ENCODE peak calls at places on chromosomes 3 and 15, in seven cellular contexts. M, I, X, F, Z, C and U are unnamed samples.

GRCh38 chr15:65533057-65533752 is 2.9 kb downstream of the HACD3 start:
- DNase-seq in M (no peak), I (no peak), X (no peak), F (no peak), Z (no peak), C (no peak), U (no peak)

GRCh38 chr3:153757839-153758238 is 363.4 kb upstream of the ARHGEF26 start:
- DNase-seq in M (no peak), I (no peak), X (no peak), F (no peak), Z (no peak), C (no peak), U (no peak)

GRCh38 chr3:52771334-52771681 is 568 bp upstream of the NEK4 start:
- DNase-seq in M (no peak), I (no peak), X (no peak), F (no peak), Z (no peak), C (no peak), U (no peak)

GRCh38 chr3:178320481-178321352 is 215.5 kb upstream of the KCNMB2 start:
- DNase-seq in M (no peak), I (no peak), X (peak), F (peak), Z (peak), C (peak), U (peak)

GRCh38 chr3:62161306-62161705 is 212.0 kb downstream of the FEZF2 start:
- DNase-seq in M (no peak), I (no peak), X (peak), F (no peak), Z (no peak), C (no peak), U (peak)

GRCh38 chr3:87873136-87873535 is 185.7 kb downstream of the CGGBP1 start:
- DNase-seq in M (no peak), I (no peak), X (peak), F (peak), Z (no peak), C (no peak), U (peak)

GRCh38 chr15:42159381-42160015 is 3.1 kb upstream of the PLA2G4F start:
- DNase-seq in M (peak), I (no peak), X (no peak), F (no peak), Z (no peak), C (no peak), U (no peak)

GRCh38 chr3:32709346-32709745 is 24.4 kb downstream of the CNOT10 start:
- DNase-seq in M (no peak), I (no peak), X (no peak), F (no peak), Z (no peak), C (no peak), U (no peak)

GRCh38 chr3:185067173-185067572 is 85.7 kb downstream of the C3orf70 start:
- DNase-seq in M (no peak), I (no peak), X (no peak), F (no peak), Z (no peak), C (no peak), U (no peak)

GRCh38 chr3:185069023-185069422 is 83.8 kb downstream of the C3orf70 start:
- DNase-seq in M (no peak), I (no peak), X (no peak), F (no peak), Z (no peak), C (no peak), U (no peak)

GRCh38 chr3:185071401-185071800 is 81.5 kb downstream of the C3orf70 start:
- DNase-seq in M (no peak), I (no peak), X (no peak), F (no peak), Z (no peak), C (no peak), U (no peak)

GRCh38 chr3:185070491-185071335 is 82.1 kb downstream of the C3orf70 start:
- DNase-seq in M (no peak), I (no peak), X (peak), F (peak), Z (no peak), C (no peak), U (peak)

GRCh38 chr3:185069583-185070030 is 83.3 kb downstream of the C3orf70 start:
- DNase-seq in M (no peak), I (no peak), X (no peak), F (no peak), Z (no peak), C (no peak), U (no peak)
- TF ChIP-seq CTCF in M (no peak), I (peak), X (no peak), F (no peak), Z (no peak), C (no peak), U (no peak)

DNA sequence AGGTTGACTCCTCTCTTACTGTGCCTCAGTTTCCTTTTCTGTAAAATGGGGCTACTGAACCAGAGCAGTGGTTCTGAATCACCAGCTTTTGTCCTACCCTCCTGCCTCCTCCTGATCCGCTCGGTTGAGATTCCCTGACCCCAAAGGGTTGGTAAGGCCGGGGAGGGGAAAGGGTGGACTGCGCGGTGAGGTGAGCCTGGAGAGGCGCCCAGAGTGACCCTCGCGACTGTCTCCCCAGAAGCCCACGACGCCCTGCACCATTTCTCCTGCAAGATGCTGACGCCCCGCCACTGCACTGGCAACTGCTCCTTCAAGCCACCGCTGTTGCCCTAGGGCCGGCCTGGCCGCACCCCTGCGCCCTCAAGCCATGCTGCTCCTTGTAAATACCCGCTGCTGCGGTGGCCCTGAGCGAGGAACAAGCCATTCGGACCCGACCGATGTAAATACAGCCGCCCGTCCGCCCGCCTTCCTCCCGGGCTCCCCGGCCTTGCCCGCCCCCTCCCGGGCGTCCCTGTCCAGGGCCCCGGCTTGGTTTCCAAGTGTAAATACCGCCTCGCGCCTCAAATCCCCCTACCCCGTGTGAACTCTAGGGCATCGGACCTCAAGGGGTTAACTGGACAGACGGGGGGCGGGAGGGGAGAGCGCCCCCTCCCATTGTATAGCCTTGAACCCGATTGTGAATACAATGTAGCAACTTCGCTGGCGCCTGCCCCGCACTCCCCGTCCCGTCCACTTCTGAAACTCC is 6.2 kb downstream of the RNU6-1 start:
- DNase-seq in M (peak), I (no peak), X (no peak), F (peak), Z (peak), C (no peak), U (no peak)
- TF ChIP-seq CTCF in M (peak), I (peak), X (peak), F (peak), Z (peak), C (peak), U (peak)

GRCh38 chr15:91289324-91289723 is 189.3 kb downstream of the SV2B start:
- DNase-seq in M (no peak), I (no peak), X (no peak), F (no peak), Z (no peak), C (no peak), U (no peak)
- TF ChIP-seq CTCF in M (no peak), I (peak), X (no peak), F (peak), Z (peak), C (no peak), U (no peak)

GRCh38 chr3:119356646-119357045 is 62.5 kb downstream of the ARHGAP31 start:
- DNase-seq in M (no peak), I (no peak), X (no peak), F (no peak), Z (no peak), C (no peak), U (peak)
- TF ChIP-seq CTCF in M (no peak), I (no peak), X (no peak), F (no peak), Z (no peak), C (no peak), U (no peak)

DNA sequence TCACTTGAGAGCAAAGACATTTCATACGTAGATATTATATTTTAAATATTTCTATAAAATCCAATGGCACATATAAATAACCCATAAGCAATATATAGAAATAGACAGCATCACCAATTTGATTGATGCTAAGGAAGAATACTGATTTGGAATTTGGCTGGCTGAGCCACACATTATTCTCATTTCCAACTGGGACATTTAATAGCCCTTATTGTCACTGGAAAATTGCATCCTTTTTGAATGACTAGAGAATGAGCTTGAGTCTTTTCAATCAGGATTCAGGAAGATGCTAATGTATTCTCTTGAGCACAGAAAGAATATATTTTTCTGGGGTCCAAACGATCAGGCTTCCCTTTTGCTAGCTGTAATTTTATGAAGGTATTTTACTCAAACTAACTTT is 70.9 kb upstream of the KCNH8 start:
- DNase-seq in M (no peak), I (no peak), X (no peak), F (no peak), Z (no peak), C (no peak), U (no peak)
- TF ChIP-seq CTCF in M (no peak), I (no peak), X (no peak), F (no peak), Z (no peak), C (no peak), U (no peak)

DNA sequence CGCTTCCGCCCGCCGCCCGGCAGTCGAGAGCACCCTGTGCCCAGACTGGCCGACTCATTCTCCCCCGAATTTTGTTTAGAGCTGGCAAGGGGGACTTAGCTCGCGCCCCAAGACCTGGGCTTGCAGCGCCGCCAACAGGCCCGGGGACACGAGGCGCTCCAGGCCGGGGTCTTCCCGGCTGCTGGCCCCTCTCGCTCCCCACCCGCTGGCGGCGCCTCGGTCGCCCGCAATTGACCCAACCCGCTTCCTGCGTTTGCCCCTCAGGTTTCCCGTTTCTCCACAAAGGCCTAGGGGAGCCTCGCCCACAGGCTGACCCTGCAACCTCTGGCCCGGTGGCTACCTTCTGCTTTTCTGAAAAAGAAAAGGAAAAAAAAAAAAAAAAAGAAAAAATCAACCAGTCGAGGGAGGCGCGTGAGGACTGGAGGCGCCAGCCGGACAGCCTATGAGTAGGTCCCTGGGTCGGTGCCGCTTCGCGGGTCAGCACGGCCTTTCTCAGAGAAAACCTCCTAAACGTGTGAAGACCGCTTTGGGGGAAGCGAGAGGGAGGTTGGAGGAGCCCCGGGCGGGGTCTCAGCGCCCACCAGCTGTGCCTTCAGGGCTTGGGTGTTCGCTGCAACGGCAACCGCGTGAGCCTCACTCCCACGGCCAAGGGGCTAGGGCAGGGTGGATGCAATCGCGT is 7.2 kb downstream of the FOXL2 start:
- DNase-seq in M (peak), I (no peak), X (no peak), F (no peak), Z (no peak), C (no peak), U (no peak)
- TF ChIP-seq CTCF in M (no peak), I (no peak), X (no peak), F (no peak), Z (peak), C (no peak), U (no peak)

GRCh38 chr3:23800731-23801130 is 5.0 kb upstream of the UBE2E1 start:
- DNase-seq in M (no peak), I (no peak), X (peak), F (peak), Z (no peak), C (no peak), U (peak)
- TF ChIP-seq CTCF in M (peak), I (no peak), X (peak), F (peak), Z (peak), C (peak), U (peak)

DNA sequence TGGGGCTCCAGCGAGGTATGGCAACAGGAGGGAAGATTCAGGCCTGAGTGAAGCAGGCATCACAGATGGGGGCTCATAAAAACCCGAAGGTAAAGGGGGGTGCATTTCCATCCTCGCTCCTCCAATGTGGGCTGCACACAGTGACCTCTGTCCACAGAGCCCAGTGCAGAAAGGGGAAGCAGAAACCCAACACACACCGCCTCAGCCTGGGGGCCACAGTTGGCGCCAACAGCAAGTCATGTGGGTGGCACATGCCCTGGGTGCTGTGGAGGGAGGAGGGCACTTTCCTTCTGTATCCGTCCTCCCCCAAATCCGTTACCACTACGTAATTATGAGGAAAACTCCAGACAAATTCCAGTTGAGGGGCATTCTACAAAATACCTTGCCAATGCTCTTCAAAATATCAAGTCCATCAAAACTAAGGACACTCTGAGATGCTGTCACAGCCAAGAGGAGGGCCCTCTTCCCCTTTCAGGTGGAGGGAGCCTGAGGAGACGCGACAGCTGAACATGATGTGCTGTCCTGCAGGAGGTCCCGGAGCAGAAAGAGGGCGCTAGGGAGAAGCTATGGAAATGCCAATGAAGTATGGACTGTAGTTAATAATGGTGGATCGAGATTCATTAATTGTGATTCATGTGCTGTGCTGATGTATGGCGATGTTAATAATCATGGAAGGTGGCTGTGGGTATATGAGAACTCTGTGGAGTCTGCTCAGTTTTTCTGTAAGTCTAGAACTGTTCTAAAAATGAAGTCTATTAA is 16.4 kb downstream of the APBA2 start:
- DNase-seq in M (peak), I (no peak), X (no peak), F (no peak), Z (no peak), C (no peak), U (no peak)
- TF ChIP-seq CTCF in M (no peak), I (no peak), X (peak), F (peak), Z (peak), C (no peak), U (no peak)